ENCODE peak calls at places on chromosomes 2 and 18, in ten cellular contexts. Z, J, F, N, B, A, Y, E, O and H are unnamed samples.

GRCh38 chr2:134142903-134143302 is 111.0 kb upstream of the MGAT5 start:
- DNase-seq in A (no peak), B (no peak), Y (no peak), O (no peak), E (no peak), J (no peak), N (no peak), Z (no peak), F (no peak), H (no peak)

GRCh38 chr2:187390891-187391290 is 57.2 kb downstream of the CALCRL start:
- DNase-seq in A (no peak), F (no peak), Z (peak; percentile 15), N (no peak), B (no peak), Y (no peak), E (no peak), J (no peak), O (peak; percentile 35), H (no peak)

GRCh38 chr2:48258750-48259149 is 271.2 kb upstream of the STON1 start:
- DNase-seq in O (no peak), J (no peak), Z (no peak), F (no peak), E (no peak), A (no peak), B (no peak), Y (no peak), N (no peak), H (no peak)

GRCh38 chr2:7773362-7773973 is 856.3 kb downstream of the RNF144A start:
- DNase-seq in A (no peak), N (no peak), B (peak; percentile 91), J (no peak), Z (peak; percentile 0), O (no peak), E (no peak), F (no peak), Y (no peak), H (no peak)

GRCh38 chr2:45889620-45890019 is 238.1 kb downstream of the PRKCE start:
- DNase-seq in N (no peak), B (no peak), Z (no peak), Y (no peak), J (no peak), E (no peak), O (no peak), F (no peak), A (no peak), H (no peak)

GRCh38 chr18:63979409-63979908 is 9.6 kb downstream of the SERPINB8 start:
- DNase-seq in N (no peak), F (peak; percentile 71), B (no peak), J (peak; percentile 51), Y (no peak), Z (peak; percentile 41), O (peak; percentile 66), A (peak; percentile 47), E (peak; percentile 36), H (peak; percentile 69)

GRCh38 chr2:219987830-219988229 is 360.4 kb downstream of the SLC4A3 start:
- DNase-seq in A (no peak), O (no peak), N (no peak), B (no peak), F (no peak), J (no peak), Z (no peak), Y (no peak), E (peak; percentile 2), H (no peak)

GRCh38 chr2:207334631-207335371 is 169.1 kb upstream of the KLF7 start:
- DNase-seq in Y (no peak), J (peak; percentile 53), A (peak; percentile 47), N (no peak), F (peak; percentile 79), E (peak; percentile 22), B (no peak), O (no peak), Z (peak; percentile 62), H (peak; percentile 88)

GRCh38 chr2:157751462-157752058 is 122.9 kb upstream of the ACVR1C start:
- DNase-seq in Y (no peak), N (no peak), F (no peak), J (no peak), Z (no peak), E (peak; percentile 88), A (no peak), O (peak; percentile 22), B (peak; percentile 36), H (no peak)

GRCh38 chr18:74817576-74817975 is 219.9 kb downstream of the ZNF407 start:
- DNase-seq in E (no peak), Y (no peak), O (no peak), J (no peak), Z (no peak), N (no peak), A (no peak), B (no peak), F (no peak), H (no peak)

GRCh38 chr2:29753676-29754444 is 167.5 kb downstream of the ALK start:
- DNase-seq in N (no peak), Z (no peak), E (no peak), O (no peak), J (no peak), A (no peak), Y (no peak), B (no peak), F (no peak), H (no peak)

GRCh38 chr2:219124379-219125110 is 36.1 kb downstream of the NHEJ1 start:
- DNase-seq in A (peak; percentile 77), J (no peak), Y (no peak), N (no peak), Z (no peak), F (no peak), B (no peak), E (peak; percentile 74), O (no peak), H (no peak)

GRCh38 chr18:48928787-48929186 is 22.0 kb downstream of the SMAD7 start:
- DNase-seq in J (peak; percentile 75), N (no peak), E (no peak), Y (peak; percentile 96), F (no peak), O (peak; percentile 65), A (peak; percentile 86), Z (no peak), B (peak; percentile 72), H (no peak)

GRCh38 chr2:174444761-174445160 is 42.1 kb downstream of the GPR155 start:
- DNase-seq in B (no peak), E (no peak), F (no peak), Z (no peak), J (no peak), N (no peak), O (no peak), Y (no peak), A (no peak), H (no peak)

GRCh38 chr2:207881902-207882301 is 112.2 kb upstream of the FZD5 start:
- DNase-seq in J (no peak), Z (no peak), B (no peak), N (no peak), F (no peak), O (no peak), A (no peak), E (no peak), Y (no peak), H (no peak)

DNA sequence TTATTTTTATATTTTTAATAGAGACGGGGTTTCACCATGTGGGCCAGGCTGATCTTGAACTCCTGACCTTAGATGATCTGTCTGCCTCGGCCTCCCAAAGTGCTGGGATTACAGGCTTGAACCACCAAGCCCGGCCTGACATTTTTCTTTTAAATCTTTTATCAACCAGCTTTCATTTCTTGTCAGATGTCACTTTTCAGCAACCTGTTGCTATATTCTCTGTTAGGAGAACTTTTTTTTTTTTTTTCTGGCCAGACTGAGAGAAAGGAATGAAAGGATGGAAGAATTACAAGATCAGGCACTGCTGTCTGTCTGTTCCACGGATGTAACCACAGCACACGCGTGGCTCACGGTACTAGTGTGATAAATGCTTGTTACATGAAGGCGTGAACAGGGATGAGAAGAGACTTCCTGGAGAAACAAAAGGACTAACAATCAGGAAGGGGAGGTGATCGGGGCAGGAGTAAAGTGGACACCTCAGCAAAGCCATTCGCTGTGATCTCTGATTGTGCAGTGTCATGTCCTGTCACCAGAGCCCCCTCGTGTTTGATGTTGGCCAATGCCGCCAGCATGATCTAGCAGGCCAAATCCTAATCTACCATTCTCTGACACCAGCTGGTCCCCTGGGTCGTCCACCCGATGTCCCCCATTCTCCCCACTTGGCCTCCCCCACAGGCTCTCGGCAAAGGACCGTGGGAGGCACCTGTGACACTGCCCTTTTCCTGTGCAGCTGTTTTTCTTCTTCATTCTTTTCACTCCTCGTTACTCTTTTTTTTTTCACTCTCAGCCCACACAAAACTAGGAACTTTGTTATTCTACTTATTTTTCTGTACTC is 146.6 kb downstream of the TGIF1 start:
- DNase-seq in F (no peak), O (peak; percentile 88), Z (no peak), N (no peak), A (peak; percentile 66), B (no peak), E (peak; percentile 98), Y (peak; percentile 90), J (peak; percentile 46), H (peak; percentile 77)
- H3K4me3 ChIP-seq in F (peak overlapping the region; percentile 37), O (peak overlapping the region; percentile 73), Z (peak overlapping the region; percentile 81), N (peak overlapping the region; percentile 53), A (no peak overlapping the region), B (peak overlapping the region; percentile 43), E (peak overlapping the region; percentile 42), Y (peak overlapping the region; percentile 22), J (peak overlapping the region; percentile 26), H (no peak overlapping the region)

DNA sequence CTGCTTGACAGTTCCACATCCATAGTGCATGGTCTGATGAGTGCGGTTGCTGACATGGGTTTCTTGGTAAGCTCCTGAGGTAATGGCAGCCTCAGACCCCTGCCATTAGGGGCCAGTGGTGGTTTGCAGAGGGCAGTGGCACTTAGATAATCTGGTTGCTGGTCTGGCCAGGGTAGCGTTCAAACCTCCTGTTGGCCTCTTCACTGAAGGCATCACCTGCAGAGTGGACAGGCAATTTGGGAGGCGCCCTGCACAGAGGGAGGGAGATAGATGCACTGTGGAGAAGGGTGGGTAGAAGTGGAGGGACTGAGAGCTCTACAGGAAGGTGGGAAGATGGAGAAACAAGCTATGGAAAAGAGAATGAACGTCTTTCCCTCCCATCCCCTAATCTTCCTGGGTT is 3.7 kb downstream of the HTRA2 start:
- DNase-seq in O (no peak), F (no peak), B (no peak), Z (no peak), N (no peak), Y (peak; percentile 49), J (no peak), A (no peak), E (no peak), H (no peak)
- TF ChIP-seq POLR2A in O (no peak), F (no peak), B (peak; percentile 9), Z (no peak), N (no peak), Y (no peak), J (no peak), A (no peak), E (peak; percentile 30), H (no peak)

GRCh38 chr2:184598313-184599053 is at the start of gene ZNF804A:
- DNase-seq in B (peak; percentile 36), O (no peak), J (peak; percentile 38), N (no peak), A (peak; percentile 53), F (peak; percentile 62), E (peak; percentile 43), Z (no peak), Y (peak; percentile 90), H (peak; percentile 64)
- TF ChIP-seq POLR2AphosphoS5 in B (no peak), O (no peak), J (no peak), N (no peak), A (no peak), F (no peak), E (no peak), Z (no peak), Y (peak; percentile 74), H (no peak)

DNA sequence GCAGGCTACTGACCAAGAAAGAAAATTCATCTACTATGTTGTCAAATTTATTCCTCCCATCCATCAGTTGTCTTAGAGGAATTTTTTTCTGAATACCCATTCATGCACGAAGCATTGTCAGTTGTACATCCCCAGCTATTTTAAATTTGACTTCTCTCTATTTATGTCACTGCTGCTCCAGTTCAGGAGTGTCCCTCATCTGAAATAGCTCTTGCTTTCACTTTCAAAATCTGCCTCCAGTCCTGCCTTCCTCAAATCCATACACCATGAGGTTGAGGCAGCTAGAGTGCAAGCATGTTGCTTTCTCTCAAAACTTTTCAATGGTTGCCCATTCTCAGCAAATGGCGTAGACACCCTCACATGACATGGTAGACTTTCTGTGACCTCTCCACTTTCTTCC is 335.4 kb upstream of the CDH2 start:
- DNase-seq in N (no peak), J (no peak), B (peak; percentile 1), E (no peak), A (no peak), O (no peak), Y (no peak), Z (no peak), F (no peak), H (no peak)
- H3K4me3 ChIP-seq in N (no peak overlapping the region), J (no peak overlapping the region), B (no peak overlapping the region), E (no peak overlapping the region), A (no peak overlapping the region), O (no peak overlapping the region), Y (no peak overlapping the region), Z (no peak overlapping the region), F (no peak overlapping the region), H (no peak overlapping the region)